ENCODE peak calls at places on chromosomes 5 and 9, in seven cellular contexts. V, B, E, Q, P, G and N are unnamed samples.

GRCh38 chr5:67809589-67809988 is 406.0 kb upstream of the PIK3R1 start:
- DNase-seq in V (no peak), B (no peak), E (no peak), Q (no peak), P (no peak), G (no peak), N (no peak)

GRCh38 chr9:133690111-133690561 is 48.0 kb downstream of the SARDH start:
- DNase-seq in V (no peak), B (no peak), E (no peak), Q (no peak), P (no peak), G (no peak), N (no peak)

GRCh38 chr5:91049800-91050199 is 333.3 kb downstream of the ARRDC3 start:
- DNase-seq in V (no peak), B (peak; percentile 20), E (no peak), Q (no peak), P (no peak), G (no peak), N (no peak)

GRCh38 chr9:72254881-72255545 is 105.8 kb downstream of the GDA start:
- DNase-seq in V (no peak), B (no peak), E (no peak), Q (no peak), P (no peak), G (no peak), N (no peak)

GRCh38 chr5:38724301-38725030 is 121.3 kb upstream of the OSMR start:
- DNase-seq in V (no peak), B (no peak), E (no peak), Q (no peak), P (no peak), G (no peak), N (no peak)

GRCh38 chr9:2281803-2282185 is 266.6 kb downstream of the SMARCA2 start:
- DNase-seq in V (no peak), B (no peak), E (no peak), Q (no peak), P (no peak), G (no peak), N (no peak)

GRCh38 chr5:15528476-15528875 is 28.5 kb downstream of the FBXL7 start:
- DNase-seq in V (no peak), B (no peak), E (no peak), Q (no peak), P (no peak), G (no peak), N (peak; percentile 3)

GRCh38 chr9:35882996-35883395 is 12.8 kb upstream of the OR13J1 start:
- DNase-seq in V (no peak), B (no peak), E (no peak), Q (no peak), P (no peak), G (no peak), N (no peak)

GRCh38 chr5:43702815-43703214 is 99.8 kb downstream of the NNT start:
- DNase-seq in V (no peak), B (no peak), E (no peak), Q (no peak), P (no peak), G (no peak), N (no peak)

GRCh38 chr5:139273322-139273571 is 20.3 kb upstream of the MATR3 start:
- DNase-seq in V (peak; percentile 62), B (no peak), E (no peak), Q (no peak), P (no peak), G (no peak), N (no peak)

GRCh38 chr9:137370865-137371520 is 52.0 kb downstream of the EXD3 start:
- DNase-seq in V (peak; percentile 50), B (no peak), E (peak; percentile 56), Q (peak; percentile 51), P (no peak), G (no peak), N (no peak)

DNA sequence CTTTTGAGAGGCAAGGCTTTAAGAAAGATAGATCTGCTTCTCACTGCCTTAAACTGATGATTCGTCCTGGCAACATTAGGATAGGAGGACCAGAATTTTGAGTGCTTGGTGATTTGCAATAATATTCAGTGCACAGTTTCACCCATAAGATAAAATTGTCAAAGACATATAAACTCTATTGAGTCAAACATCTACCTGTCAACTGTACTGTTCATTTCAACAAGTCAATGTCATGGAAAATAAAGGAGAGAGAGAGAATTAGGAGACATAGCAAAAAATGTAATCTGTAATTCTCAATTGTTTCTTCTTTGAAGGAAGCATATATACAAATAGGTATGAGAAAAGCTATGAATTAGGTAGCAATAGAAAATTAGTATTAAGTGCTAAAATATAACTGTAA is 237.2 kb downstream of the CDH12 start:
- DNase-seq in V (no peak), B (no peak), E (no peak), Q (no peak), P (no peak), G (no peak), N (no peak)
- TF ChIP-seq POLR2AphosphoS5 in V (no peak), B (no peak), E (no peak), Q (no peak), P (no peak), G (no peak), N (no peak)

GRCh38 chr5:78816143-78816765 is 167.7 kb upstream of the LHFPL2 start:
- DNase-seq in V (no peak), B (no peak), E (no peak), Q (no peak), P (no peak), G (no peak), N (no peak)

GRCh38 chr5:78810098-78810497 is 161.5 kb upstream of the LHFPL2 start:
- DNase-seq in V (no peak), B (no peak), E (no peak), Q (no peak), P (no peak), G (no peak), N (no peak)

GRCh38 chr5:78811121-78811832 is 162.7 kb upstream of the LHFPL2 start:
- DNase-seq in V (no peak), B (no peak), E (no peak), Q (no peak), P (no peak), G (no peak), N (no peak)

GRCh38 chr5:78813286-78813685 is 164.7 kb upstream of the LHFPL2 start:
- DNase-seq in V (no peak), B (no peak), E (no peak), Q (no peak), P (no peak), G (no peak), N (no peak)

DNA sequence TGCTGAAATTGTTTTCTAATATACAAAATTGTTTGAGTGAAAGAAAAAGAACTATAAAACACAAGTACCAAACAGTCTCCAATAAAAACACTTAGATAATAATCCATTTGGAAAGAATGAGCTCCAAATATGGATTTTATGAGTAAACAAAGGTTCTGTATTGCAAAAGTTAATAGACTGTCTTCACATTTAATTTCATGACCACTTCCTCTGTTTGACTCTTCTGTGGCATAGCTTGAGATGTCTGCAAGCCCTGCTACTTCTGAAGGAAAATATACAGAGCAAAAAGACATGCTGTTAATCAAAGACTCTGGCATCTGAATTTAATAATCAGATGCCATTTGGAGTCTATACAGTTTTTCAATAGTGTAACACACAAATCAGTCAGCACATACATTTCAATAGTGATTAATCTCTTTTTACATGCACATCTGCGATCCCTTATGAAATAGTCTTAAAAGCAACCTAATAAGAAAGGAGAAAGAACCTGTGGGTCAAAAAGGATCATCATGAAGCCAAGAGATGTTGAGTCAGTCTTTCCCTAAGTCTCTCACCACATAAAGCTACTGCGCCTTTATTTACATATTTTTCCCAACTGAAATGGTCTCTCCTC is 165.4 kb upstream of the LHFPL2 start:
- DNase-seq in V (no peak), B (no peak), E (no peak), Q (no peak), P (no peak), G (no peak), N (no peak)
- TF ChIP-seq POLR2AphosphoS5 in V (no peak), B (no peak), E (no peak), Q (no peak), P (no peak), G (no peak), N (no peak)

DNA sequence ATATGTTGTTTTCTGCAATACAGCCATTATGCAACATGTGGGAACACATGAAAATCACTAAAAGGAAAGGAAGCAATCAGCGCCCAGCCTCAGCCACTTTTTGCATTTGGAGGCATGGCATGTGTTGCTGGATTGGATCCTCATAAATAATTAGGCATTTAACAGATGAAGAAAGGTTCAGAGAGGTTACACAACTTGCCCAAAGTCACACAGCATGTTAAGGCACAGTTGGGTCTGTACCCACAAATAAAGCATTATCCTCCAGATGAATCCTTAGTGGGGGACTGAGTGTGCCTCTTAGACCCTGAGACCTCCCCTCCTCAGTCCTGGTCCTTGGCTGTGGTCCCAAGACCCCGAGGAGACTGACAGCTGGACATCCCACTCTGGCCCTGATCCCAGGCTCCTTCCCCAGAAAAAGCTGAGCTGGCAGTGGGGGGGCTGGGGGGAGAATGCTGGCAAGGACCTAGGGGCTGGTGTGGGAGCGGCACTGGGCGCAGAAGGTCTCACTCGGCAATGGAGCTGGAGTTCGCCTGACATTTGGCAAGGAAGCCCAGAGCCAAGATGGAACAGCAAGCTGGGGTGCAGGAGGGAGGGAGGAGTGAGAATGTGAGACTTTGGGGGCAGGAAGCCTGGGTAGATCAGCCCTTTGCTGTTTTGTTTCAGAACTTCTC is 6.9 kb upstream of the AKNA start:
- DNase-seq in V (no peak), B (no peak), E (no peak), Q (no peak), P (no peak), G (no peak), N (no peak)
- TF ChIP-seq POLR2AphosphoS5 in V (no peak), B (no peak), E (no peak), Q (no peak), P (no peak), G (no peak), N (no peak)

GRCh38 chr5:77882670-77883257 is 106.6 kb upstream of the TBCA start:
- DNase-seq in V (no peak), B (no peak), E (no peak), Q (no peak), P (no peak), G (no peak), N (no peak)
- TF ChIP-seq POLR2AphosphoS5 in V (no peak), B (no peak), E (no peak), Q (no peak), P (no peak), G (no peak), N (no peak)

GRCh38 chr9:136119259-136120118 is 814 bp upstream of the TMEM250 start:
- DNase-seq in V (peak; percentile 73), B (no peak), E (no peak), Q (no peak), P (no peak), G (no peak), N (no peak)

GRCh38 chr9:136116360-136117098 is 2.1 kb downstream of the TMEM250 start:
- DNase-seq in V (no peak), B (no peak), E (no peak), Q (no peak), P (no peak), G (no peak), N (no peak)

GRCh38 chr9:136118367-136119258 is at the start of gene TMEM250:
- DNase-seq in V (peak; percentile 94), B (peak; percentile 92), E (peak; percentile 94), Q (peak; percentile 98), P (peak; percentile 96), G (peak; percentile 94), N (peak; percentile 97)

GRCh38 chr9:136117291-136118060 is 1.2 kb downstream of the TMEM250 start:
- DNase-seq in V (peak; percentile 35), B (no peak), E (no peak), Q (no peak), P (no peak), G (no peak), N (no peak)

GRCh38 chr9:136118061-136118366 is 661 bp downstream of the TMEM250 start:
- DNase-seq in V (peak; percentile 54), B (no peak), E (peak; percentile 73), Q (no peak), P (no peak), G (no peak), N (no peak)
- TF ChIP-seq POLR2AphosphoS5 in V (no peak), B (no peak), E (no peak), Q (no peak), P (no peak), G (no peak), N (no peak)